ENCODE peak calls at places on chromosomes 4 and X, in eight cellular contexts. Q, M, B, A, W, L, X and E are unnamed samples.

GRCh38 chrX:149286940-149287349 is 218.2 kb downstream of the IDS start:
- DNase-seq in Q (peak; percentile 33), M (peak; percentile 39), B (peak; percentile 48), A (peak; percentile 41), W (no peak), L (peak; percentile 30), X (no peak), E (peak; percentile 1)

GRCh38 chr4:63348735-63349673 is 1060.2 kb downstream of the TECRL start:
- DNase-seq in Q (no peak), M (no peak), B (no peak), A (no peak), W (no peak), L (no peak), X (no peak), E (no peak)

GRCh38 chrX:27321632-27322031 is 141.5 kb downstream of the PPP4R3C start:
- DNase-seq in Q (no peak), M (no peak), B (no peak), A (no peak), W (no peak), L (no peak), X (no peak), E (no peak)

GRCh38 chrX:13747836-13748235 is 13.3 kb downstream of the OFD1 start:
- DNase-seq in Q (no peak), M (peak; percentile 34), B (peak; percentile 33), A (peak; percentile 58), W (peak; percentile 34), L (peak; percentile 28), X (no peak), E (peak; percentile 50)

GRCh38 chr4:3399277-3400194 is 42.2 kb upstream of the HGFAC start:
- DNase-seq in Q (peak; percentile 85), M (no peak), B (no peak), A (no peak), W (no peak), L (peak; percentile 12), X (no peak), E (no peak)

GRCh38 chr4:3709061-3709845 is 56.9 kb upstream of the ADRA2C start:
- DNase-seq in Q (no peak), M (no peak), B (no peak), A (no peak), W (no peak), L (no peak), X (no peak), E (no peak)

GRCh38 chr4:89158884-89159503 is 47.7 kb downstream of the TIGD2 start:
- DNase-seq in Q (peak; percentile 63), M (peak; percentile 3), B (peak; percentile 30), A (peak; percentile 71), W (no peak), L (peak; percentile 66), X (no peak), E (peak; percentile 14)

GRCh38 chrX:130091976-130092522 is 18.2 kb downstream of the ELF4 start:
- DNase-seq in Q (no peak), M (peak; percentile 72), B (no peak), A (no peak), W (no peak), L (no peak), X (peak; percentile 49), E (no peak)

GRCh38 chrX:151694661-151695582 is at the start of gene PRRG3:
- DNase-seq in Q (no peak), M (no peak), B (peak; percentile 65), A (no peak), W (no peak), L (no peak), X (no peak), E (no peak)

GRCh38 chr4:4260185-4260751 is 12.2 kb upstream of the TMEM128 start:
- DNase-seq in Q (no peak), M (peak; percentile 11), B (no peak), A (no peak), W (peak; percentile 42), L (no peak), X (no peak), E (peak; percentile 63)